ENCODE peak calls at places on chromosomes 4 and X, in four cellular contexts. One of them, this sample, is unnamed.

GRCh38 chr4:142815834-142816233 is 30.3 kb downstream of the INPP4B start:
- DNase-seq in Ammon's horn: peak
- DNase-seq in CD8-positive, alpha-beta T cell: no peak
- DNase-seq in stimulated activated CD4-positive, alpha-beta T cell treated with anti-CD3 and anti-CD28 coated beads, Interleukin-2, amount 100 ng/mL, for 48 hours: no peak
- DNase-seq in this sample: no peak

GRCh38 chr4:7420661-7421040 is 14.1 kb downstream of the PSAPL1 start:
- DNase-seq in stimulated activated CD4-positive, alpha-beta T cell treated with anti-CD3 and anti-CD28 coated beads, Interleukin-2, amount 100 ng/mL, for 48 hours: no peak
- DNase-seq in Ammon's horn: no peak
- DNase-seq in CD8-positive, alpha-beta T cell: no peak
- DNase-seq in this sample: no peak

GRCh38 chr4:152734699-152735050 is 44.9 kb downstream of the TIGD4 start:
- DNase-seq in CD8-positive, alpha-beta T cell: no peak
- DNase-seq in stimulated activated CD4-positive, alpha-beta T cell treated with anti-CD3 and anti-CD28 coated beads, Interleukin-2, amount 100 ng/mL, for 48 hours: no peak
- DNase-seq in Ammon's horn: no peak
- DNase-seq in this sample: no peak

GRCh38 chrX:103791826-103792458 is 15.3 kb downstream of the PLP1 start:
- DNase-seq in Ammon's horn: no peak
- DNase-seq in CD8-positive, alpha-beta T cell: no peak
- DNase-seq in stimulated activated CD4-positive, alpha-beta T cell treated with anti-CD3 and anti-CD28 coated beads, Interleukin-2, amount 100 ng/mL, for 48 hours: no peak
- DNase-seq in this sample: no peak

GRCh38 chr4:128338634-128339355 is 51.2 kb upstream of the PGRMC2 start:
- DNase-seq in stimulated activated CD4-positive, alpha-beta T cell treated with anti-CD3 and anti-CD28 coated beads, Interleukin-2, amount 100 ng/mL, for 48 hours: no peak
- DNase-seq in CD8-positive, alpha-beta T cell: no peak
- DNase-seq in Ammon's horn: no peak
- DNase-seq in this sample: no peak

GRCh38 chr4:151753056-151753455 is 7.8 kb downstream of the GATB start:
- DNase-seq in Ammon's horn: no peak
- DNase-seq in CD8-positive, alpha-beta T cell: no peak
- DNase-seq in stimulated activated CD4-positive, alpha-beta T cell treated with anti-CD3 and anti-CD28 coated beads, Interleukin-2, amount 100 ng/mL, for 48 hours: no peak
- DNase-seq in this sample: no peak

GRCh38 chr4:164503874-164504273 is 250.1 kb upstream of the SMIM31 start:
- DNase-seq in Ammon's horn: no peak
- DNase-seq in stimulated activated CD4-positive, alpha-beta T cell treated with anti-CD3 and anti-CD28 coated beads, Interleukin-2, amount 100 ng/mL, for 48 hours: no peak
- DNase-seq in CD8-positive, alpha-beta T cell: no peak
- DNase-seq in this sample: no peak

GRCh38 chr4:56302102-56302501 is 85.2 kb downstream of the AASDH start:
- DNase-seq in stimulated activated CD4-positive, alpha-beta T cell treated with anti-CD3 and anti-CD28 coated beads, Interleukin-2, amount 100 ng/mL, for 48 hours: no peak
- DNase-seq in Ammon's horn: no peak
- DNase-seq in CD8-positive, alpha-beta T cell: no peak
- DNase-seq in this sample: no peak

GRCh38 chr4:40587826-40588225 is 41.8 kb downstream of the RBM47 start:
- DNase-seq in CD8-positive, alpha-beta T cell: no peak
- DNase-seq in stimulated activated CD4-positive, alpha-beta T cell treated with anti-CD3 and anti-CD28 coated beads, Interleukin-2, amount 100 ng/mL, for 48 hours: no peak
- DNase-seq in Ammon's horn: no peak
- DNase-seq in this sample: no peak

This sample was measured in HL-60.